ENCODE peak calls at places on chromosome 2, in four cellular contexts. I is GM12891, V is GM12878, J is K562. D is an unnamed sample.

GRCh38 chr2:231278868-231279267 is 80.4 kb downstream of the ARMC9 start:
- DNase-seq in I (no peak), V (no peak), J (no peak), D (no peak)

GRCh38 chr2:191432121-191432520 is 186.9 kb downstream of the MYO1B start:
- DNase-seq in I (no peak), V (no peak), J (no peak), D (no peak)

GRCh38 chr2:228541794-228542193 is 360.3 kb upstream of the SPHKAP start:
- DNase-seq in I (no peak), V (no peak), J (no peak), D (no peak)

GRCh38 chr2:200288670-200289429 is 17.6 kb upstream of the SPATS2L start:
- DNase-seq in I (no peak), V (no peak), J (no peak), D (no peak)

GRCh38 chr2:152861349-152861942 is 143.0 kb downstream of the ARL6IP6 start:
- DNase-seq in I (no peak), V (no peak), J (peak), D (peak)

GRCh38 chr2:113136828-113137775 is 9.7 kb downstream of the IL1RN start:
- DNase-seq in I (no peak), V (no peak), J (peak), D (no peak)

GRCh38 chr2:106900130-106900529 is 14.2 kb upstream of the ST6GAL2 start:
- DNase-seq in I (no peak), V (no peak), J (no peak), D (no peak)

GRCh38 chr2:218658671-218659257 is 659 bp downstream of the ZNF142 start:
- DNase-seq in I (peak), V (no peak), J (peak), D (peak)

GRCh38 chr2:221780281-221780688 is 208.2 kb upstream of the EPHA4 start:
- DNase-seq in I (no peak), V (no peak), J (no peak), D (no peak)

GRCh38 chr2:75428627-75429026 is 132.1 kb downstream of the EVA1A start:
- DNase-seq in I (no peak), V (peak), J (no peak), D (no peak)

GRCh38 chr2:42638080-42638784 is 69.8 kb downstream of the MTA3 start:
- DNase-seq in I (no peak), V (no peak), J (no peak), D (no peak)

GRCh38 chr2:162333968-162334367 is 10.0 kb upstream of the GCA start:
- DNase-seq in I (no peak), V (no peak), J (no peak), D (peak)

GRCh38 chr2:239581352-239581901 is 180.6 kb upstream of the HDAC4 start:
- DNase-seq in I (no peak), V (no peak), J (no peak), D (no peak)

GRCh38 chr2:88350641-88351601 is 101.6 kb downstream of the FOXI3 start:
- DNase-seq in I (peak), V (no peak), J (peak), D (peak)

GRCh38 chr2:178962152-178962551 is 87.8 kb downstream of the CCDC141 start:
- DNase-seq in I (no peak), V (no peak), J (no peak), D (no peak)

GRCh38 chr2:33142874-33143273 is 196.1 kb downstream of the LTBP1 start:
- DNase-seq in I (no peak), V (no peak), J (no peak), D (no peak)

GRCh38 chr2:126914811-126915500 is 16.3 kb downstream of the TEX51 start:
- DNase-seq in I (no peak), V (no peak), J (no peak), D (no peak)

GRCh38 chr2:136305517-136306192 is 187.7 kb upstream of the CXCR4 start:
- DNase-seq in I (no peak), V (no peak), J (no peak), D (no peak)

GRCh38 chr2:71618327-71619113 is 165.2 kb downstream of the DYSF start:
- DNase-seq in I (no peak), V (no peak), J (no peak), D (no peak)

GRCh38 chr2:42463570-42463969 is 30.2 kb downstream of the KCNG3 start:
- DNase-seq in I (no peak), V (no peak), J (no peak), D (no peak)

GRCh38 chr2:240782886-240783818 is 36.9 kb downstream of the KIF1A start:
- DNase-seq in I (no peak), V (no peak), J (no peak), D (no peak)

GRCh38 chr2:19478441-19478840 is 120.0 kb upstream of the OSR1 start:
- DNase-seq in I (no peak), V (no peak), J (no peak), D (no peak)

GRCh38 chr2:60297296-60298010 is 256.0 kb downstream of the BCL11A start:
- DNase-seq in I (no peak), V (no peak), J (peak), D (no peak)

GRCh38 chr2:67824196-67824595 is 238.6 kb downstream of the C1D start:
- DNase-seq in I (no peak), V (no peak), J (no peak), D (no peak)

GRCh38 chr2:118980022-118980421 is 38.0 kb downstream of the MARCO start:
- DNase-seq in I (no peak), V (no peak), J (no peak), D (no peak)

GRCh38 chr2:57842531-57842930 is 204.1 kb upstream of the VRK2 start:
- DNase-seq in I (no peak), V (no peak), J (no peak), D (no peak)

GRCh38 chr2:239305222-239305575 is 95.6 kb downstream of the HDAC4 start:
- DNase-seq in I (no peak), V (no peak), J (no peak), D (no peak)

GRCh38 chr2:42055573-42056514 is 8.0 kb downstream of the PKDCC start:
- DNase-seq in I (no peak), V (no peak), J (no peak), D (no peak)

GRCh38 chr2:8565399-8566154 is 116.3 kb upstream of the ID2 start:
- DNase-seq in I (no peak), V (no peak), J (no peak), D (no peak)

GRCh38 chr2:130373808-130374365 is 18.0 kb downstream of the PTPN18 start:
- DNase-seq in I (no peak), V (no peak), J (no peak), D (no peak)

GRCh38 chr2:73776869-73777519 is 2.9 kb downstream of the DUSP11 start:
- DNase-seq in I (no peak), V (no peak), J (no peak), D (no peak)

GRCh38 chr2:236240228-236240990 is 23.8 kb downstream of the ASB18 start:
- DNase-seq in I (no peak), V (no peak), J (no peak), D (no peak)

GRCh38 chr2:168246483-168247340 is 683 bp downstream of the STK39 start:
- DNase-seq in I (peak), V (no peak), J (peak), D (no peak)

GRCh38 chr2:7812231-7812995 is 869.4 kb upstream of the ID2 start:
- DNase-seq in I (no peak), V (no peak), J (no peak), D (no peak)

GRCh38 chr2:98511981-98512380 is 67.3 kb downstream of the INPP4A start:
- DNase-seq in I (no peak), V (no peak), J (no peak), D (no peak)

GRCh38 chr2:101253713-101254085 is 1.0 kb downstream of the CNOT11 start:
- DNase-seq in I (no peak), V (no peak), J (no peak), D (no peak)

GRCh38 chr2:231984992-231985391 is 23.5 kb downstream of the DIS3L2 start:
- DNase-seq in I (no peak), V (no peak), J (no peak), D (no peak)

GRCh38 chr2:65228249-65228750 is 669 bp downstream of the ACTR2 start:
- DNase-seq in I (peak), V (peak), J (no peak), D (peak)

GRCh38 chr2:15666776-15667578 is 75.3 kb downstream of the DDX1 start:
- DNase-seq in I (no peak), V (no peak), J (no peak), D (no peak)

GRCh38 chr2:157246212-157247067 is 11.1 kb upstream of the GALNT5 start:
- DNase-seq in I (no peak), V (peak), J (no peak), D (no peak)

GRCh38 chr2:48906640-48907039 is 151.1 kb upstream of the LHCGR start:
- DNase-seq in I (no peak), V (no peak), J (no peak), D (no peak)
- TF ChIP-seq SPI1 in I (no peak), V (no peak), J (no peak), D (no peak)

DNA sequence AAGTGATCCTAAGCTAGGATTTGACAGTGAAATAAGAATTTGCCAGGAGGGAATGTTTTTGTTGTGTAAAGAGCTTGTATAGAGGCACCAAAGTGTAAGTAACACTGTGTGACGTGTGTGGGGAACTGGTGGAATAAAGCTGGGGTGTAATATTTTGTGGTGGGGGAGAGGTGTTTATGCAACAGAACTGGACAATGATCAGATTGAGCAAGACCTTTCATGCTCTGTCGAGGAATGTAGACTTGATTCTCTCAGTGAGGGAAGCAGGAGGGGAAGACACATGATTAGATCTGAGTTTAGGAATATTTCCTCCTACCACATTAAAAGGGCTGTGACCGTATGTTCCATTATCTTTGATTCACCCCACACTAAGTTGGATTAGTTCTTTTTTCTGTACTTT is 43.6 kb downstream of the EFEMP1 start:
- DNase-seq in I (no peak), V (no peak), J (no peak), D (no peak)
- TF ChIP-seq SPI1 in I (no peak), V (no peak), J (no peak), D (no peak)

DNA sequence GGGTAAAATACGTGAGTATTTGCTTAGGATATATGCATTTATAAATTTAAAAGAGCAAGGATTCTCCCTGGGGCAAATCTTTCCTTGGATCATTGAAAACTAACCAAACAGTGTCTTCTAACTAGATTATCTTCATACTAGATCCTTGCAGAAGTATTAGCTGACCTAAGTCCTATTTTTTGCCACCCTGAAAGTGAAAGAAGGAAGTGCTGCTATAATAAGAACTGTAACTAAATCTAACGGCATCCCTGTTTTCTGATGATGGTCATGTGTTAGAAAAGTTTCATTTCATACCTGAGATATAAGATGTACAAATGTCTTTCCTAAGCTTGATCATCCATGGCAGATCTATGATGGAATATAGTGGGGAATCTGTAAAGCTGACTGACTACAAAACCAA is 102.7 kb downstream of the MAP2 start:
- DNase-seq in I (no peak), V (no peak), J (no peak), D (no peak)
- TF ChIP-seq SPI1 in I (peak), V (peak), J (no peak), D (peak)

DNA sequence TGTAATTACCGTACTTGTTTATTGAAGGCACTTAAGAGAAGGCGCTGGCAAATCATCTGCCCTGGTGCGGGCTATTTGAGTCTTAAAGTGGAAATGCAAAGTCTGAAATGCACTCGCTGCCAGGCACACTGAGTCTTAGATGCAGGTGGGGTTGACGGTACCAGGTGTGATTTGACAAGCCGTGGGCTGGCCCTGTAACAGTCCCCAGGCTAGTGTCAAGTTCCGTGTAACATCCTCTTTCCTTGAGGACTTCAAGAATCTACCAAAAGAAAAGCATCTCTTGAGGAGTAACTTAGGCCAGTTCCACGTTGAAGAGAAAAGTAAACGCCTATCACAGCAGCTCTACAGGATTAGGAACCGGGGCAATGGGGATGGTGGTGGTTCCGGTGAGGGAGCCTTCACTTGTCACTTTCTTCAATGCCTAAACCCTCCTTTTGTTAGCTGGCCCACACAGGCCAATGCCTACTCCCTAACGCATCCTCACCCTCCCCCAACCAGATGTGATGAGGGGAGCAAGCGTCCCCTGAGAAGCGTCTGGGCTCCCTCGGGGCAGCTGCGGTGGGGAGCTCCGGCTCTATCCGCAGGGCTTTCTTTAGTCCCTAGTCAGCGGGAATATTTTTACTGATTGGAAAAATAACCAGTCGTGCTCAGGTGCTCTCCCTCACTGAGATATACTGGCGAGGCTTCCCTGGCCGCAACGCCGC is 1.5 kb upstream of the UGP2 start:
- DNase-seq in I (peak), V (no peak), J (no peak), D (no peak)
- TF ChIP-seq SPI1 in I (no peak), V (no peak), J (no peak), D (no peak)

GRCh38 chr2:95303191-95303914 is 6.2 kb downstream of the KCNIP3 start:
- DNase-seq in I (no peak), V (no peak), J (no peak), D (no peak)

GRCh38 chr2:95307878-95308277 is 10.7 kb downstream of the KCNIP3 start:
- DNase-seq in I (no peak), V (no peak), J (no peak), D (no peak)

GRCh38 chr2:95307036-95307435 is 9.9 kb downstream of the KCNIP3 start:
- DNase-seq in I (no peak), V (no peak), J (no peak), D (no peak)

GRCh38 chr2:95306306-95306895 is 9.3 kb downstream of the KCNIP3 start:
- DNase-seq in I (no peak), V (no peak), J (no peak), D (no peak)

GRCh38 chr2:95305341-95306058 is 8.4 kb downstream of the KCNIP3 start:
- DNase-seq in I (no peak), V (no peak), J (no peak), D (no peak)
- TF ChIP-seq SPI1 in I (no peak), V (no peak), J (no peak), D (no peak)

GRCh38 chr2:238024986-238025385 is 35.8 kb upstream of the SCLY start:
- DNase-seq in I (no peak), V (no peak), J (no peak), D (no peak)

GRCh38 chr2:238025741-238026360 is 35.0 kb upstream of the SCLY start:
- DNase-seq in I (no peak), V (no peak), J (no peak), D (no peak)

GRCh38 chr2:238029853-238030252 is 30.9 kb upstream of the SCLY start:
- DNase-seq in I (no peak), V (no peak), J (no peak), D (no peak)

GRCh38 chr2:238027591-238028415 is 33.0 kb upstream of the SCLY start:
- DNase-seq in I (no peak), V (no peak), J (no peak), D (peak)

GRCh38 chr2:238026953-238027505 is 33.8 kb upstream of the SCLY start:
- DNase-seq in I (no peak), V (no peak), J (no peak), D (no peak)
- TF ChIP-seq SPI1 in I (no peak), V (no peak), J (no peak), D (no peak)

DNA sequence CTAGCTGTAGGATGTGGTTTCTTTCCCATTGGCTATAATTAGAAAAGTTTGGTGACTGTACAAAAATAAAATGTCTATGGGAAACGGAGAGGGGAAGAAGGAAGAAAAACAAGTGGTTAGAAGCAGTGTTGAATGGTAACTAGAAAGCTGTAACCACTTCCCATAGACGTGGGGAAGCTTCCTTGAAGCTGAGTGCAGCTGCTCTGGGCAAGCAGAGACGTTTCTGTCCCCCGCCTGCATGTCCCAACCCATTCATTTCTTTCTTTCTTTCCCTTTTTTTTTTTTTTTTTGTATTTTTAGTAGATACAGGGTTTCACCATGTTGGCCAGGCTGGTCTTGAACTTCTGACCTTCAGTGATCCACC is 367.8 kb upstream of the HS6ST1 start:
- DNase-seq in I (no peak), V (no peak), J (no peak), D (peak)
- TF ChIP-seq SPI1 in I (no peak), V (no peak), J (no peak), D (peak)

GRCh38 chr2:445896-446295 is 158.0 kb upstream of the ALKAL2 start:
- DNase-seq in I (no peak), V (no peak), J (no peak), D (no peak)

GRCh38 chr2:451495-451894 is 163.6 kb upstream of the ALKAL2 start:
- DNase-seq in I (no peak), V (no peak), J (no peak), D (no peak)

GRCh38 chr2:446963-447540 is 159.2 kb upstream of the ALKAL2 start:
- DNase-seq in I (no peak), V (no peak), J (no peak), D (no peak)

GRCh38 chr2:453132-453531 is 165.2 kb upstream of the ALKAL2 start:
- DNase-seq in I (no peak), V (no peak), J (no peak), D (no peak)

DNA sequence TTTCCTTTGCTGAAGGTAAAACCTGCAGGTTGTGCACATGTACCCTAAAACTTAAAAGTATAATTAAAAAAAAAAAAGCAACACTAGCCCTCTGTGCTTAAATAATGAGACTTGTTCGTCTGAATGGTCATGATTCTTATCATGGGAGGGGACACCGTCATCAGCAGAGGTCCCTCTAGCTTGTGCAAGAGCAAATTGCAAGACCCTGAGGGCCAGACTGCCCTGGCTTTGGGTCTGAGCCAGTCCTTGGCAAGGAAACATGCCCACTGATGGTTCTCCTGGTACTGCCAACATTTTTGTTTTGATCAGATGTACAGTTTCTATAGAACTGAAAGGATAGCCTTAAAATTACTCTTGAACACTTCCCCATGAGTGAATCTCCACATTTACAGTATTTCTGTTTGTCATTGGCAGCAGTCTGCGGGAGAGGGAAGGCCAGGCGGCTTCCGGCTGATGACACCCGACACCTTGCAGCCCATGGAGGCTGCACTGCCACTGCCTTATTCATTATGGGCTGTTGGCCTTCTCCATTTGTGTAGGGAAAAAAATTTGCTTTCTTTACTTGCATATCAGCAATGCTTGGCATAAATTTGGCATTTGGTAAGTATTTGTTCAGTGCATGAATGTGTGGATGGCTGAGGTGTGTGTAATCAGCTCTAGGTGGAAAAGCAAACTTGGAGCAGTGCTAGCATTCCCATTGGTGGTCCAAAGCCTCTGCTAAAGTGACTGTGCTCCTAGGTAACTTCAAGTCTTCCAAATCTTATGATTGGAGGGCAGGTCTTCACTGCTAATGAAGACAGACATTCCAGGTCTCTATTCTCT is 161.6 kb upstream of the ALKAL2 start:
- DNase-seq in I (no peak), V (no peak), J (no peak), D (no peak)
- TF ChIP-seq SPI1 in I (no peak), V (no peak), J (no peak), D (no peak)